ENCODE peak calls at places on chromosomes 7 and 10, in eight cellular contexts. N is left ventricle myocardium inferior, Q is transverse colon, C is RWPE1, R is SJSA1, E is kidney, G is caudate nucleus, S is coronary artery. B is an unnamed sample.

GRCh38 chr10:124307531-124308350 is 111.0 kb downstream of the OAT start:
- DNase-seq in N (no peak), Q (no peak), C (no peak), R (no peak), E (no peak), G (no peak), S (no peak), B (no peak)

GRCh38 chr7:76357379-76358052 is 1.3 kb downstream of the YWHAG start:
- DNase-seq in N (no peak), Q (no peak), C (no peak), R (no peak), E (no peak), G (no peak), S (no peak), B (no peak)

GRCh38 chr7:38310601-38311057 is 37.2 kb upstream of the TARP start:
- DNase-seq in N (peak), Q (peak), C (no peak), R (no peak), E (no peak), G (no peak), S (no peak), B (no peak)

GRCh38 chr10:107487284-107487683 is 322.8 kb upstream of the SORCS1 start:
- DNase-seq in N (no peak), Q (no peak), C (peak), R (no peak), E (no peak), G (no peak), S (no peak), B (no peak)

GRCh38 chr10:93509816-93510215 is 13.4 kb downstream of the CEP55 start:
- DNase-seq in N (no peak), Q (no peak), C (no peak), R (no peak), E (no peak), G (no peak), S (no peak), B (no peak)

GRCh38 chr7:99314504-99314903 is 11.2 kb upstream of the ARPC1A start:
- DNase-seq in N (no peak), Q (peak), C (peak), R (no peak), E (no peak), G (no peak), S (no peak), B (no peak)

GRCh38 chr10:3909339-3909738 is 124.3 kb upstream of the KLF6 start:
- DNase-seq in N (no peak), Q (no peak), C (no peak), R (no peak), E (no peak), G (no peak), S (no peak), B (no peak)

GRCh38 chr7:44378744-44379143 is 53.4 kb upstream of the CAMK2B start:
- DNase-seq in N (no peak), Q (no peak), C (peak), R (peak), E (peak), G (no peak), S (no peak), B (no peak)

DNA sequence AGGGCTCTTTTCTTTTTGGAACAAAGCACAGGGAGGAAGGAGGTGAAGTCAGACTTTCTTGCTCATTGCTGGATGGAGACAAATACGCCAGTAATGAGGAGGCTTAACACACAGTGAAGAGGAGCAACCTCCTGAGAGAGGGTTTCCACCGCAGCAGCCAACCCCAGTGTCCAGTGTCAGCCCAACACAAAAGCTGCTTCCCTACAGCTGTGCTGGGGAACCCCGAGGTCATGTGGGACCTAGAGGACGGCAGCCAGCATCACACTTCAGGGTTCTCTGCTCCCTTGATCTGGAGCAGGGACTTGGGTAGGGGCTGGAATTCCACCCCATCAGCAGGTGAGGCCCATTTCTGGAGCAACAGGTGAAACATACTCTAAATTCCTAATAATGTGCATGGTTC is 7.7 kb downstream of the BLNK start:
- DNase-seq in N (no peak), Q (no peak), C (no peak), R (no peak), E (no peak), G (no peak), S (no peak), B (no peak)
- H3K27ac ChIP-seq in N (no peak), Q (peak), C (no peak), R (no peak), E (peak), G (no peak), S (no peak), B (no peak)

GRCh38 chr7:22357311-22358175 is 589 bp upstream of the RAPGEF5 start:
- DNase-seq in N (no peak), Q (peak), C (peak), R (no peak), E (no peak), G (no peak), S (no peak), B (peak)
- H3K27ac ChIP-seq in N (peak), Q (peak), C (peak), R (no peak), E (no peak), G (no peak), S (no peak), B (no peak)

GRCh38 chr10:33236916-33237315 is 97.6 kb downstream of the NRP1 start:
- DNase-seq in N (no peak), Q (no peak), C (no peak), R (no peak), E (no peak), G (no peak), S (no peak), B (no peak)
- H3K27ac ChIP-seq in N (peak), Q (no peak), C (no peak), R (peak), E (no peak), G (no peak), S (no peak), B (no peak)

GRCh38 chr10:49066944-49067730 is 48.2 kb downstream of the VSTM4 start:
- DNase-seq in N (no peak), Q (no peak), C (no peak), R (no peak), E (no peak), G (no peak), S (no peak), B (no peak)
- H3K27ac ChIP-seq in N (no peak), Q (no peak), C (no peak), R (no peak), E (no peak), G (no peak), S (no peak), B (no peak)

GRCh38 chr7:991017-991728 is 8.2 kb downstream of the CYP2W1 start:
- DNase-seq in N (no peak), Q (no peak), C (no peak), R (no peak), E (no peak), G (no peak), S (no peak), B (no peak)
- H3K27ac ChIP-seq in N (no peak), Q (no peak), C (no peak), R (no peak), E (no peak), G (no peak), S (no peak), B (no peak)

DNA sequence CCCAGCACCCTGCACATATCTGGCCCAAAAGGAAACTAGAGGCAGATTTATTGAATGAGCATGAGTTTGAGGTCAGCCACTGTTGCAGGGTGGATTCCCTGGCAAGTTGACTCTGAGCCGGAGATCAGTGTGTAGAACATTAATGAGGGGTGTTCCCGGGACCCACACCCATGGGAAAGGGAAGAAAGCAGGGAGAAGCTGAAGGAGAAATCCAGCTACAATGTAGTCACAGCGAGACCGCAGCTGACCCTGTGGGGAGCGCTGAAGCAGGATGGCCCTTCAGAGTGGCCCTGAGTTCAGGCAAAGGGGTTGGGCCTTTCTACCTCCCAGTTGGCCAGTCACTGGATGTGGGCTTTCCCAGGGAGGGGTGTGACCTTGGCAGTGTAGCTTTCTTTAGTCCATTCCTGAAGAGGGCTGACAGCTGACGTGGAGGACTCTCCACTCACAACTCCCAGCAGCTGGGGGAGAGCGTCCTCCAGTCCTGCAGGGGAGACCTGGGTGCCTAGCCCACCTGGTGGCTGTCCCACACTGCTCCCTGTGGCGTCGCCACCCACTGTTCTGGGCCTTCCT is 324.2 kb upstream of the ZMIZ1 start:
- DNase-seq in N (peak), Q (no peak), C (no peak), R (no peak), E (no peak), G (no peak), S (no peak), B (no peak)
- H3K27ac ChIP-seq in N (peak), Q (no peak), C (no peak), R (no peak), E (peak), G (no peak), S (peak), B (no peak)

GRCh38 chr10:6721480-6721879 is 141.4 kb upstream of the PRKCQ start:
- DNase-seq in N (peak), Q (peak), C (peak), R (peak), E (peak), G (no peak), S (no peak), B (no peak)

GRCh38 chr10:6726924-6727323 is 146.8 kb upstream of the PRKCQ start:
- DNase-seq in N (no peak), Q (no peak), C (no peak), R (no peak), E (no peak), G (no peak), S (no peak), B (no peak)

GRCh38 chr10:6722616-6723004 is 142.5 kb upstream of the PRKCQ start:
- DNase-seq in N (no peak), Q (no peak), C (peak), R (no peak), E (no peak), G (no peak), S (no peak), B (no peak)

GRCh38 chr10:6716521-6716920 is 136.4 kb upstream of the PRKCQ start:
- DNase-seq in N (no peak), Q (no peak), C (peak), R (no peak), E (no peak), G (no peak), S (no peak), B (no peak)

DNA sequence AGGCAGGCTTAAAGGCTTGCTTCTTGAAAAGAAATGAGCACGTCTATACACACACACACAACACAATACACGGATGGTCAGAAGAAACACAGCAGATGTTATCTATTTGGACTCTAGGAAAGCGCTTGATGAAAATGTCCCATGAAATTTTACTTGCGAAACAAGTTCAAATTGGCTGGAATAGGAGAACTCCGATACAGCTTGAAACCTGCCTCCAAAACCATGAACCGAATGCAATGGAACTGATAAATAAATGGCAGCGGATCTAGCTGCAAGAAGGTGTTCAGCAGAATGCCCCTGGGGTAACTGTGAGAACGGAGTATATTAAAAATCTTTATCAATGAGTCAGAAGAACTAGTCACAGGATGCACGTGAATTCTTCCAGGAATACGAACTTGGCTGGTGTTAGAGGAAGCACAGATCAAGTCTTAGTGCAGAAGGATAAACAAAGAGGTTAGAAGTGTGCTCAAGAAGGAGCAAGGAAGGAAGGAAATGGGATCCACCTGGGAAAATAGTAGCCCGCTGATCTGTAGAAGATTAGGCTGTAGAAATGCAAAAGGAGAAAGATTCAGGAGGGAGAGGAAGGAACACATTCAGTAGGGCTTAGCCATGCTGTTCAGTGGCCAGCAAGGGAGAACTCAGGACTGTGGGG is 142.0 kb upstream of the PRKCQ start:
- DNase-seq in N (no peak), Q (no peak), C (peak), R (peak), E (no peak), G (no peak), S (no peak), B (no peak)
- H3K27ac ChIP-seq in N (peak), Q (peak), C (peak), R (peak), E (no peak), G (no peak), S (no peak), B (no peak)

GRCh38 chr7:101891936-101892640 is 74.7 kb downstream of the CUX1 start:
- DNase-seq in N (no peak), Q (no peak), C (no peak), R (no peak), E (no peak), G (no peak), S (no peak), B (no peak)
- H3K27ac ChIP-seq in N (peak), Q (no peak), C (no peak), R (no peak), E (no peak), G (no peak), S (no peak), B (no peak)

GRCh38 chr7:47669178-47669878 is 87.4 kb upstream of the TNS3 start:
- DNase-seq in N (peak), Q (peak), C (peak), R (peak), E (peak), G (no peak), S (peak), B (no peak)

GRCh38 chr7:47670738-47671137 is 88.8 kb upstream of the TNS3 start:
- DNase-seq in N (no peak), Q (peak), C (no peak), R (no peak), E (no peak), G (no peak), S (no peak), B (no peak)

GRCh38 chr7:47671358-47671757 is 89.4 kb upstream of the TNS3 start:
- DNase-seq in N (no peak), Q (no peak), C (no peak), R (no peak), E (no peak), G (no peak), S (no peak), B (no peak)

GRCh38 chr7:47672267-47672920 is 90.5 kb upstream of the TNS3 start:
- DNase-seq in N (no peak), Q (no peak), C (no peak), R (no peak), E (no peak), G (no peak), S (no peak), B (no peak)

GRCh38 chr7:47672966-47673365 is 91.1 kb upstream of the TNS3 start:
- DNase-seq in N (no peak), Q (no peak), C (peak), R (no peak), E (no peak), G (no peak), S (no peak), B (no peak)
- H3K27ac ChIP-seq in N (no peak), Q (no peak), C (no peak), R (no peak), E (no peak), G (no peak), S (no peak), B (no peak)

GRCh38 chr10:28171468-28172235 is 131.2 kb downstream of the MPP7 start:
- DNase-seq in N (no peak), Q (no peak), C (no peak), R (no peak), E (no peak), G (no peak), S (no peak), B (no peak)
- H3K27ac ChIP-seq in N (no peak), Q (peak), C (no peak), R (no peak), E (no peak), G (no peak), S (peak), B (no peak)